ENCODE peak calls at places on chromosomes 1 and 21, in seven cellular contexts. X is cardiac muscle cell, U is MM.1S, E is Peyer's patch, L is glutamatergic neuron, N is tibial artery, I is GM12864. P is an unnamed sample.
A peak's percentile ranks its signal among the peaks of the same experiment; 100 is the strongest.

GRCh38 chr21:27464643-27465042 is 497.8 kb upstream of the ADAMTS5 start:
- DNase-seq in X (no peak), U (no peak), E (no peak), L (no peak), N (no peak), I (no peak), P (peak; percentile 15)

GRCh38 chr1:180905927-180906326 is 6.8 kb upstream of the KIAA1614 start:
- DNase-seq in X (no peak), U (no peak), E (no peak), L (no peak), N (no peak), I (no peak), P (no peak)

GRCh38 chr1:215569987-215570824 is 3.1 kb downstream of the KCTD3 start:
- DNase-seq in X (peak; percentile 20), U (no peak), E (no peak), L (no peak), N (no peak), I (no peak), P (peak; percentile 2)

GRCh38 chr1:116118471-116118870 is 7.3 kb downstream of the MAB21L3 start:
- DNase-seq in X (no peak), U (no peak), E (no peak), L (no peak), N (no peak), I (no peak), P (no peak)

GRCh38 chr1:112267929-112268328 is 128.1 kb upstream of the CTTNBP2NL start:
- DNase-seq in X (peak; percentile 41), U (no peak), E (no peak), L (peak; percentile 25), N (peak; percentile 44), I (no peak), P (no peak)

GRCh38 chr21:35014302-35015044 is 34.6 kb downstream of the RUNX1 start:
- DNase-seq in X (peak; percentile 6), U (no peak), E (no peak), L (no peak), N (no peak), I (no peak), P (peak; percentile 8)

GRCh38 chr1:219147571-219148019 is 26.1 kb upstream of the LYPLAL1 start:
- DNase-seq in X (no peak), U (no peak), E (no peak), L (no peak), N (no peak), I (no peak), P (no peak)

GRCh38 chr1:175150596-175151319 is 41.8 kb downstream of the KIAA0040 start:
- DNase-seq in X (no peak), U (no peak), E (no peak), L (no peak), N (no peak), I (no peak), P (no peak)

GRCh38 chr1:59415876-59416275 is 119.0 kb downstream of the FGGY start:
- DNase-seq in X (no peak), U (no peak), E (no peak), L (no peak), N (no peak), I (no peak), P (no peak)

GRCh38 chr1:21361506-21361905 is 71.2 kb upstream of the ECE1 start:
- DNase-seq in X (no peak), U (no peak), E (no peak), L (no peak), N (no peak), I (no peak), P (no peak)

GRCh38 chr1:53082826-53083225 is 20.8 kb downstream of the PODN start:
- DNase-seq in X (no peak), U (no peak), E (no peak), L (no peak), N (no peak), I (no peak), P (no peak)

GRCh38 chr1:183291802-183292515 is 105.9 kb downstream of the LAMC2 start:
- DNase-seq in X (peak; percentile 76), U (no peak), E (no peak), L (no peak), N (no peak), I (no peak), P (peak; percentile 54)

DNA sequence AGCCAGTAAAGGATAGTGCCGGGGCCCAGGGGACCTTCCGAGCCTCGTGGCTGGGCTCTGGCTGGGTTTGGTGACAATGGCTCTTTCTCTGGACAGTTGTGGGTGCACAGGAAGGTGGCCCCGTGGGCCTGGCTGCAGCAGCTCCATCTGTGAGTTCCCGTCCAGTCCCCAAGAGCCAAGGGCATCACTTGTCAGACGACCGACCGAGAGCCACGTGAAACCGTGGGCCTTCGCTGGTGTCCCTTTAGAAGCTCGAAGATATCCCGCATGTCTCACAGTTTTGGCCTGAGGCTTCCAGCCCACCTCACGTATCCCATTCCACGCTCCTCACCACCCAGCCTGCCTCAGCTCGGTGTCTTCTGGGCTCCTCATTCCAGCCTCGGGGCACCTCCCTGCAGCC is 27.2 kb upstream of the UMODL1 start:
- DNase-seq in X (no peak), U (no peak), E (no peak), L (no peak), N (no peak), I (no peak), P (no peak)
- TF ChIP-seq CTCF in X (no peak), U (no peak), E (no peak), L (no peak), N (no peak), I (no peak), P (no peak)

GRCh38 chr1:27406354-27406665 is 13.9 kb downstream of the GPR3 start:
- DNase-seq in X (no peak), U (no peak), E (no peak), L (no peak), N (no peak), I (no peak), P (no peak)

GRCh38 chr1:27403065-27403726 is 10.8 kb downstream of the GPR3 start:
- DNase-seq in X (peak; percentile 56), U (no peak), E (peak; percentile 65), L (no peak), N (peak; percentile 83), I (no peak), P (peak; percentile 51)

GRCh38 chr1:27402349-27402754 is 9.9 kb downstream of the GPR3 start:
- DNase-seq in X (peak; percentile 77), U (no peak), E (peak; percentile 65), L (no peak), N (peak; percentile 90), I (no peak), P (peak; percentile 74)

GRCh38 chr1:27403931-27404330 is 11.5 kb downstream of the GPR3 start:
- DNase-seq in X (no peak), U (no peak), E (no peak), L (no peak), N (no peak), I (no peak), P (no peak)

DNA sequence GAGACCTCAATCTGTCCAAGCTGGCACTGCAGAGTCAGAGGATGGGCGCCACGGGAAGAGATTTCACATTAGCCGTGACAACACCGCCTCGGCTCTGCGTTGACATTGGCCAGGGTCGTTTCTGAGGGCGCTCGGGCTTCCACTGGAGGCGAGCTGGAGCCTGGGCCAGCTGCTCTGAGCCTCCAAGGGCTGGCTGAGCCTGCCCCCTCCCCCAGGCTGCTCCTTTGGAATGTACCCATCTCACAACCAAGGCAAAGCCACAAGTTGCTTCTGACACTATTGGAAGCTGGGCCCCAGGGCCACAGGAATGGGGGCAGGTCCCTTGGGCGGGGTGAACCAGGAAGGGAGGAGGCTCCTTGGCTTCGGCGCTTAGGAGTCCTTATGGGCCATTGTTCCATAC is 12.7 kb downstream of the GPR3 start:
- DNase-seq in X (peak; percentile 87), U (no peak), E (no peak), L (peak; percentile 35), N (no peak), I (no peak), P (no peak)
- TF ChIP-seq CTCF in X (no peak), U (no peak), E (no peak), L (no peak), N (no peak), I (no peak), P (no peak)

DNA sequence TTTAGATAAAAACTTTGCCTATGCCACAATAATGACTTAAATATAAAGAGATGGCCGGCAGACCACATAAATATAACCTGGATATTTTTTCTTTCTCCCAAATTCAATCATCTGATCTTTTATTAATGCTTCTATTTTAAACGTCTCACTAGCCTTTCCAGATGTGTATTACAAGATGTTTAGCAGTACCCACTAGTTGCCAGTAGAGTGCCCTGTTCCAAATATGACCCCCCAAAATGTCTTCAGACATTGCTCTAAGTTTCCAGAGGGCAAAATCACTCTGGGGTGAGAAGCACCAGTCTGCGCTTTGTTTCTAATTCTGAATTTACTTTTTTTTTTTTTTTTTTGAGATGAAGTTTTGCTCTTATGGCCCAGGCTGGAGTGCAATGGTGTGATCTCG is 268.1 kb downstream of the GRIK1 start:
- DNase-seq in X (no peak), U (no peak), E (no peak), L (no peak), N (no peak), I (no peak), P (no peak)
- TF ChIP-seq CTCF in X (no peak), U (no peak), E (no peak), L (no peak), N (no peak), I (peak; percentile 31), P (no peak)

GRCh38 chr1:204286841-204287387 is 72.8 kb downstream of the PLEKHA6 start:
- DNase-seq in X (peak; percentile 30), U (peak; percentile 92), E (no peak), L (no peak), N (no peak), I (no peak), P (no peak)
- TF ChIP-seq CTCF in X (no peak), U (peak; percentile 19), E (peak; percentile 10), L (no peak), N (peak; percentile 15), I (no peak), P (no peak)

DNA sequence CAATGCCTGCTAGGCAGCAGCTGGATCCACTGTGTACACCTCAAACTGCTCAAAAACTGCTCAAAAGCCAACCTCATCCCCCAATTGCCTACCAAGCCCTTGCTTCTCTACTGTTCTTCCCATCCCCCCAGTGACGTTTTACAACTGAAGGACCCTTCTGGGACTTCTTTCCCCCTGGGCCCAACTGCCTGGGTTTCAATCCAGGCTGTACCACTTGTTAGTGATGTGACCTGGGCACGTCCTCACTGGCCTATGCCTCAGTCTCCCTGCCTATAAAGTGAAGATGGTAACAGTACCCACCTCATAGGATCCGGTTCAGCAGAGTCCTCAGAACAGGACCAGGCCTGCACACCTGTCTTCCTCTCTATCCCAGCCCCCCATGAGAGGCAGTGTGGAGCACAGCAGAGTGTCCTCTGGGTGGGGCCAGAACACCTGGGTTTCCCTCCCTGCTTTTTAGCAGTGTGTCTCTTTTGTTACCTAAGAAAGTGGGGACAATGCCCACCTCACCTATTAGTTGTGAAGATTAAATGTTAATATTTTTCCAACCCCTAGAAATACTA is 1.9 kb upstream of the TEKT2 start:
- DNase-seq in X (no peak), U (no peak), E (no peak), L (no peak), N (no peak), I (no peak), P (no peak)
- TF ChIP-seq CTCF in X (no peak), U (no peak), E (no peak), L (no peak), N (no peak), I (no peak), P (no peak)

P was measured in endothelial cell of umbilical vein.